ENCODE peak calls at places on chromosomes 2 and 18, in eight cellular contexts. T is omental fat pad, L is brain microvascular endothelial cell, F is right lobe of liver, Z is heart right ventricle, U is RWPE1, N is AG10803, M is astrocyte. G is an unnamed sample.

GRCh38 chr2:207901847-207902246 is 123.5 kb downstream of the PLEKHM3 start:
- DNase-seq in T (no peak), L (no peak), F (no peak), Z (no peak), U (no peak), N (no peak), M (no peak), G (no peak)

GRCh38 chr18:76405761-76406356 is 89.2 kb downstream of the ZNF516 start:
- DNase-seq in T (peak; percentile 64), L (peak; percentile 57), F (no peak), Z (peak; percentile 57), U (peak; percentile 19), N (peak; percentile 57), M (no peak), G (no peak)

GRCh38 chr2:111667542-111668273 is 216.3 kb downstream of the ANAPC1 start:
- DNase-seq in T (no peak), L (peak; percentile 60), F (peak; percentile 44), Z (no peak), U (peak; percentile 45), N (peak; percentile 86), M (peak; percentile 55), G (peak; percentile 65)

GRCh38 chr2:72745679-72746368 is 80.0 kb downstream of the EXOC6B start:
- DNase-seq in T (no peak), L (peak; percentile 42), F (no peak), Z (no peak), U (peak; percentile 22), N (peak; percentile 73), M (peak; percentile 46), G (peak; percentile 61)

GRCh38 chr2:15421761-15422160 is 139.4 kb downstream of the NBAS start:
- DNase-seq in T (no peak), L (no peak), F (no peak), Z (no peak), U (no peak), N (no peak), M (no peak), G (no peak)

GRCh38 chr2:217951091-217951490 is 51.7 kb downstream of the TNS1 start:
- DNase-seq in T (no peak), L (no peak), F (no peak), Z (no peak), U (no peak), N (no peak), M (no peak), G (no peak)

GRCh38 chr18:35983818-35984217 is 11.3 kb downstream of the RMP24 start:
- DNase-seq in T (no peak), L (peak; percentile 52), F (no peak), Z (no peak), U (no peak), N (peak; percentile 83), M (peak; percentile 82), G (peak; percentile 89)

GRCh38 chr2:120013569-120014223 is 819 bp downstream of the EPB41L5 start:
- DNase-seq in T (no peak), L (no peak), F (no peak), Z (peak; percentile 27), U (peak; percentile 43), N (no peak), M (no peak), G (no peak)

GRCh38 chr2:57397550-57398360 is 648.9 kb upstream of the VRK2 start:
- DNase-seq in T (no peak), L (no peak), F (no peak), Z (no peak), U (no peak), N (no peak), M (no peak), G (no peak)

GRCh38 chr2:45256173-45256866 is 247.1 kb upstream of the SIX2 start:
- DNase-seq in T (no peak), L (no peak), F (peak; percentile 82), Z (no peak), U (no peak), N (peak; percentile 51), M (no peak), G (no peak)

GRCh38 chr2:6447209-6447608 is 418.5 kb downstream of the CMPK2 start:
- DNase-seq in T (no peak), L (no peak), F (no peak), Z (no peak), U (no peak), N (no peak), M (no peak), G (no peak)

GRCh38 chr2:6454286-6454990 is 411.3 kb downstream of the CMPK2 start:
- DNase-seq in T (no peak), L (no peak), F (no peak), Z (no peak), U (no peak), N (no peak), M (peak; percentile 3), G (no peak)

GRCh38 chr2:6452702-6453481 is 412.8 kb downstream of the CMPK2 start:
- DNase-seq in T (no peak), L (peak; percentile 2), F (no peak), Z (no peak), U (no peak), N (no peak), M (no peak), G (peak; percentile 13)
- TF ChIP-seq CTCF in T (no peak), L (peak; percentile 30), F (no peak), Z (no peak), U (no peak), N (no peak), M (no peak), G (peak; percentile 21)

GRCh38 chr2:102253140-102253752 is 58.1 kb upstream of the IL1RL1 start:
- DNase-seq in T (no peak), L (no peak), F (no peak), Z (no peak), U (no peak), N (no peak), M (no peak), G (no peak)

GRCh38 chr2:102251849-102252203 is 59.5 kb upstream of the IL1RL1 start:
- DNase-seq in T (no peak), L (no peak), F (no peak), Z (no peak), U (no peak), N (no peak), M (no peak), G (no peak)

GRCh38 chr2:102253753-102254150 is 57.6 kb upstream of the IL1RL1 start:
- DNase-seq in T (no peak), L (no peak), F (no peak), Z (no peak), U (no peak), N (peak; percentile 34), M (no peak), G (no peak)

GRCh38 chr2:102250278-102250821 is 61.0 kb upstream of the IL1RL1 start:
- DNase-seq in T (no peak), L (no peak), F (no peak), Z (no peak), U (no peak), N (no peak), M (no peak), G (no peak)

GRCh38 chr2:102251042-102251848 is 60.1 kb upstream of the IL1RL1 start:
- DNase-seq in T (no peak), L (no peak), F (peak; percentile 77), Z (peak; percentile 72), U (peak; percentile 30), N (no peak), M (peak; percentile 14), G (no peak)
- TF ChIP-seq CTCF in T (no peak), L (peak; percentile 84), F (peak; percentile 84), Z (peak; percentile 68), U (peak; percentile 37), N (peak; percentile 53), M (peak; percentile 48), G (peak; percentile 56)

GRCh38 chr2:96359310-96359709 is 23.7 kb downstream of the NCAPH start:
- DNase-seq in T (no peak), L (no peak), F (no peak), Z (peak; percentile 30), U (no peak), N (no peak), M (no peak), G (no peak)
- TF ChIP-seq CTCF in T (no peak), L (no peak), F (no peak), Z (peak; percentile 39), U (peak; percentile 31), N (no peak), M (no peak), G (peak; percentile 28)

GRCh38 chr2:168320267-168320666 is 72.9 kb upstream of the STK39 start:
- DNase-seq in T (no peak), L (no peak), F (no peak), Z (no peak), U (peak; percentile 53), N (no peak), M (no peak), G (no peak)
- TF ChIP-seq CTCF in T (no peak), L (no peak), F (no peak), Z (no peak), U (no peak), N (no peak), M (no peak), G (no peak)

GRCh38 chr2:171253279-171253678 is 92.6 kb upstream of the TLK1 start:
- DNase-seq in T (no peak), L (no peak), F (no peak), Z (no peak), U (no peak), N (no peak), M (no peak), G (no peak)

GRCh38 chr2:171254666-171255065 is 94.0 kb upstream of the TLK1 start:
- DNase-seq in T (no peak), L (no peak), F (no peak), Z (no peak), U (no peak), N (no peak), M (no peak), G (no peak)

GRCh38 chr2:171249689-171250088 is 89.0 kb upstream of the TLK1 start:
- DNase-seq in T (no peak), L (no peak), F (no peak), Z (no peak), U (no peak), N (no peak), M (no peak), G (no peak)

GRCh38 chr2:171248205-171248662 is 87.5 kb upstream of the TLK1 start:
- DNase-seq in T (no peak), L (no peak), F (no peak), Z (no peak), U (no peak), N (no peak), M (no peak), G (no peak)

GRCh38 chr2:171253900-171254447 is 93.3 kb upstream of the TLK1 start:
- DNase-seq in T (no peak), L (no peak), F (no peak), Z (no peak), U (no peak), N (no peak), M (no peak), G (no peak)
- TF ChIP-seq CTCF in T (no peak), L (no peak), F (no peak), Z (no peak), U (no peak), N (no peak), M (no peak), G (no peak)